ENCODE peak calls at places on chromosomes 12 and 14, in four cellular contexts. D is EH, Q is GM23248, S is WTC11. A is an unnamed sample.
A peak's percentile ranks its signal among the peaks of the same experiment; 100 is the strongest.

GRCh38 chr14:76149196-76149595 is 2.5 kb upstream of the GPATCH2L start:
- DNase-seq in D (no peak), Q (no peak), S (no peak), A (no peak)

GRCh38 chr12:52126050-52126604 is 46.6 kb downstream of the SMIM41 start:
- DNase-seq in S (no peak), Q (no peak), D (no peak), A (no peak)

GRCh38 chr12:49332891-49333371 is 4.1 kb downstream of the C1QL4 start:
- DNase-seq in D (no peak), S (no peak), Q (no peak), A (no peak)

GRCh38 chr14:72610096-72610830 is 283.6 kb downstream of the DPF3 start:
- DNase-seq in S (no peak), D (no peak), Q (no peak), A (no peak)

GRCh38 chr12:6311822-6312528 is 1.5 kb downstream of the PLEKHG6 start:
- DNase-seq in Q (no peak), D (no peak), S (no peak), A (no peak)

GRCh38 chr12:111192657-111193056 is 176.2 kb downstream of the PHETA1 start:
- DNase-seq in D (no peak), Q (peak; percentile 24), S (no peak), A (no peak)

GRCh38 chr12:63862187-63863107 is 17.9 kb downstream of the SRGAP1 start:
- DNase-seq in Q (peak; percentile 67), S (no peak), D (peak; percentile 86), A (no peak)

GRCh38 chr12:95763809-95764253 is 26.7 kb downstream of the NTN4 start:
- DNase-seq in S (no peak), Q (peak; percentile 86), D (peak; percentile 87), A (no peak)

GRCh38 chr12:101490286-101490920 is 15.3 kb downstream of the SPIC start:
- DNase-seq in S (peak; percentile 41), Q (peak; percentile 4), D (no peak), A (no peak)

GRCh38 chr14:30648471-30648870 is 26.4 kb downstream of the SCFD1 start:
- DNase-seq in D (no peak), Q (no peak), S (no peak), A (no peak)

GRCh38 chr12:541676-542289 is 82.0 kb downstream of the B4GALNT3 start:
- DNase-seq in S (no peak), Q (peak; percentile 35), D (no peak), A (no peak)

GRCh38 chr14:70879448-70879847 is 27.8 kb upstream of the PCNX1 start:
- DNase-seq in Q (no peak), D (no peak), S (no peak), A (no peak)

GRCh38 chr14:39396448-39396847 is 35.8 kb downstream of the FBXO33 start:
- DNase-seq in D (peak; percentile 7), S (no peak), Q (peak; percentile 63), A (no peak)

GRCh38 chr14:64549805-64550538 is at the start of gene PPP1R36:
- DNase-seq in D (peak; percentile 41), Q (peak; percentile 71), S (peak; percentile 40), A (peak; percentile 25)

GRCh38 chr12:79441534-79441933 is 249.2 kb downstream of the PAWR start:
- DNase-seq in S (no peak), Q (no peak), D (no peak), A (no peak)

GRCh38 chr12:75444444-75445136 is 36.0 kb upstream of the GLIPR1 start:
- DNase-seq in S (no peak), D (peak; percentile 77), Q (peak; percentile 87), A (no peak)

GRCh38 chr14:51093371-51094281 is 1.3 kb downstream of the TRIM9 start:
- DNase-seq in D (no peak), Q (no peak), S (peak; percentile 66), A (peak; percentile 48)

GRCh38 chr14:34701808-34702207 is 12.6 kb downstream of the CFL2 start:
- DNase-seq in Q (no peak), S (no peak), D (no peak), A (no peak)

GRCh38 chr12:48247181-48247966 is 44.3 kb upstream of the OR10AD1 start:
- DNase-seq in Q (peak; percentile 9), S (no peak), D (peak; percentile 1), A (no peak)

GRCh38 chr12:7180685-7181084 is 8.8 kb upstream of the PEX5 start:
- DNase-seq in D (peak; percentile 61), S (no peak), Q (peak; percentile 67), A (no peak)

GRCh38 chr12:28114488-28114887 is 75.8 kb upstream of the CCDC91 start:
- DNase-seq in D (peak; percentile 52), S (no peak), Q (peak; percentile 79), A (no peak)

GRCh38 chr12:121127501-121127900 is 5.2 kb upstream of the P2RX7 start:
- DNase-seq in D (no peak), S (no peak), Q (no peak), A (no peak)

GRCh38 chr14:97027256-97027999 is 230.2 kb downstream of the VRK1 start:
- DNase-seq in D (no peak), S (no peak), Q (no peak), A (no peak)

GRCh38 chr12:30796508-30796780 is 41.7 kb upstream of the CAPRIN2 start:
- DNase-seq in Q (peak; percentile 78), D (peak; percentile 75), S (peak; percentile 70), A (no peak)

GRCh38 chr12:111451649-111452129 is 46.0 kb downstream of the SH2B3 start:
- DNase-seq in S (no peak), D (peak; percentile 68), Q (peak; percentile 67), A (no peak)

GRCh38 chr14:75959031-75959430 is 22.8 kb downstream of the TGFB3 start:
- DNase-seq in D (no peak), S (no peak), Q (no peak), A (no peak)

GRCh38 chr12:132776816-132777568 is 15.4 kb upstream of the ANKLE2 start:
- DNase-seq in Q (no peak), S (no peak), D (no peak), A (no peak)

GRCh38 chr14:76763362-76764041 is 2.2 kb downstream of the VASH1 start:
- DNase-seq in D (peak; percentile 13), S (no peak), Q (peak; percentile 36), A (no peak)

GRCh38 chr14:30234966-30235365 is 307.3 kb upstream of the PRKD1 start:
- DNase-seq in Q (no peak), S (no peak), D (peak; percentile 31), A (no peak)

GRCh38 chr12:4960030-4960429 is 50.3 kb downstream of the KCNA1 start:
- DNase-seq in S (no peak), D (peak; percentile 5), Q (no peak), A (no peak)

GRCh38 chr12:72081787-72082186 is 143.1 kb downstream of the TPH2 start:
- DNase-seq in D (peak; percentile 1), S (no peak), Q (no peak), A (no peak)

A was measured in GM06990.